ENCODE peak calls at places on chromosome 19, in four cellular contexts. N, C, S and T are unnamed samples.

GRCh38 chr19:35712910-35713845 is 4.6 kb upstream of the KMT2B start:
- DNase-seq in C (no peak), S (no peak), N (no peak), T (no peak)

GRCh38 chr19:50214699-50215543 is 11.5 kb downstream of the MYH14 start:
- DNase-seq in S (no peak), C (no peak), N (no peak), T (no peak)

GRCh38 chr19:14056741-14057356 is 5.0 kb downstream of the PALM3 start:
- DNase-seq in C (no peak), N (no peak), S (no peak), T (no peak)

GRCh38 chr19:45564131-45564780 is 20.3 kb downstream of the OPA3 start:
- DNase-seq in C (no peak), S (no peak), N (no peak), T (no peak)

GRCh38 chr19:39873385-39873784 is 27.2 kb upstream of the FBL start:
- DNase-seq in N (no peak), S (no peak), C (no peak), T (no peak)

GRCh38 chr19:3478409-3479176 is 1.7 kb downstream of the SMIM24 start:
- DNase-seq in N (no peak), C (no peak), S (no peak), T (no peak)

GRCh38 chr19:18756896-18757295 is 34.2 kb downstream of the COMP start:
- DNase-seq in S (no peak), N (no peak), C (no peak), T (no peak)

GRCh38 chr19:18097217-18097992 is at the start of gene MAST3:
- DNase-seq in C (peak), N (peak), S (peak), T (peak)

GRCh38 chr19:41646589-41647204 is 19.8 kb upstream of the CEACAM4 start:
- DNase-seq in S (peak), C (no peak), N (peak), T (no peak)

GRCh38 chr19:5292453-5292842 is 48.2 kb downstream of the PTPRS start:
- DNase-seq in C (no peak), S (no peak), N (peak), T (no peak)

GRCh38 chr19:40090256-40091204 is at the start of gene ZNF780A:
- DNase-seq in S (peak), C (peak), N (peak), T (peak)

GRCh38 chr19:50500060-50500752 is 10.8 kb downstream of the JOSD2 start:
- DNase-seq in N (no peak), S (no peak), C (no peak), T (no peak)

GRCh38 chr19:30881986-30882385 is 467.2 kb downstream of the TSHZ3 start:
- DNase-seq in N (no peak), C (no peak), S (no peak), T (no peak)

GRCh38 chr19:21141787-21142464 is at the start of gene ZNF431:
- DNase-seq in S (peak), C (peak), N (peak), T (peak)

GRCh38 chr19:18203408-18203862 is 407 bp downstream of the RAB3A start:
- DNase-seq in N (no peak), C (no peak), S (no peak), T (no peak)

GRCh38 chr19:1862424-1863307 is 713 bp downstream of the KLF16 start:
- DNase-seq in S (no peak), C (no peak), N (no peak), T (no peak)

GRCh38 chr19:14006766-14007562 is 844 bp upstream of the RFX1 start:
- DNase-seq in C (no peak), N (peak), S (no peak), T (no peak)

GRCh38 chr19:519449-519865 is 12.1 kb upstream of the CDC34 start:
- DNase-seq in C (no peak), S (no peak), N (no peak), T (no peak)

GRCh38 chr19:35995655-35995993 is 636 bp downstream of the SDHAF1 start:
- DNase-seq in N (peak), C (no peak), S (no peak), T (peak)

GRCh38 chr19:38699647-38700349 is 44.5 kb downstream of the CAPN12 start:
- DNase-seq in S (no peak), C (no peak), N (no peak), T (no peak)

GRCh38 chr19:54905908-54906511 is at the start of gene NCR1:
- DNase-seq in N (no peak), C (no peak), S (no peak), T (no peak)

GRCh38 chr19:2041436-2041685 is 9.7 kb downstream of the MKNK2 start:
- DNase-seq in S (no peak), N (no peak), C (no peak), T (no peak)

GRCh38 chr19:51742736-51743288 is 8.9 kb downstream of the FPR1 start:
- DNase-seq in S (no peak), C (no peak), N (peak), T (no peak)

GRCh38 chr19:12834418-12834943 is at the start of gene RTBDN:
- DNase-seq in S (no peak), N (no peak), C (no peak), T (no peak)

GRCh38 chr19:44204772-44205171 is 7.6 kb upstream of the ZNF227 start:
- DNase-seq in N (no peak), C (no peak), S (no peak), T (no peak)

GRCh38 chr19:30225615-30226463 is 146.3 kb upstream of the ZNF536 start:
- DNase-seq in S (no peak), N (no peak), C (no peak), T (no peak)

GRCh38 chr19:30371960-30372824 is at the start of gene ZNF536:
- DNase-seq in S (no peak), C (no peak), N (no peak), T (no peak)

GRCh38 chr19:46727036-46727501 is 10.2 kb upstream of the PRKD2 start:
- DNase-seq in N (no peak), C (no peak), S (no peak), T (no peak)

GRCh38 chr19:46718157-46718933 is 1.4 kb upstream of the PRKD2 start:
- DNase-seq in S (no peak), N (peak), C (peak), T (no peak)

GRCh38 chr19:19645233-19645870 is 1.9 kb upstream of the GMIP start:
- DNase-seq in N (no peak), S (no peak), C (no peak), T (no peak)

GRCh38 chr19:7360393-7360984 is 11.8 kb downstream of the ARHGEF18 start:
- DNase-seq in C (no peak), S (no peak), N (peak), T (peak)

GRCh38 chr19:50516859-50517703 is 3.4 kb upstream of the ASPDH start:
- DNase-seq in S (no peak), N (no peak), C (no peak), T (no peak)

GRCh38 chr19:11101057-11101456 is 11.8 kb downstream of the LDLR start:
- DNase-seq in N (no peak), C (no peak), S (no peak), T (no peak)